ENCODE peak calls at places on chromosomes 13 and 19, in five cellular contexts. V is pancreas, R is colonic mucosa, G is HCT116, F is psoas muscle. U is an unnamed sample.

GRCh38 chr19:49588370-49589122 is 2.4 kb upstream of the PRR12 start:
- DNase-seq in V (no peak), R (peak), G (no peak), F (no peak), U (no peak)

GRCh38 chr19:10975374-10976036 is 14.7 kb downstream of the SMARCA4 start:
- DNase-seq in V (no peak), R (peak), G (no peak), F (peak), U (no peak)

GRCh38 chr19:14404322-14404721 is 14.8 kb downstream of the DDX39A start:
- DNase-seq in V (no peak), R (no peak), G (no peak), F (no peak), U (no peak)

GRCh38 chr13:69565334-69565733 is 542.3 kb upstream of the ATXN8OS start:
- DNase-seq in V (no peak), R (peak), G (peak), F (no peak), U (no peak)

GRCh38 chr13:100075700-100076587 is 12.9 kb upstream of the PCCA start:
- DNase-seq in V (no peak), R (peak), G (no peak), F (no peak), U (no peak)

GRCh38 chr19:13790354-13790753 is 4.9 kb upstream of the ZSWIM4 start:
- DNase-seq in V (no peak), R (no peak), G (no peak), F (no peak), U (no peak)

GRCh38 chr19:47227347-47228167 is 3.4 kb downstream of the BBC3 start:
- DNase-seq in V (peak), R (peak), G (peak), F (peak), U (no peak)

GRCh38 chr13:98576215-98576945 is 527 bp downstream of the STK24 start:
- DNase-seq in V (peak), R (peak), G (no peak), F (peak), U (no peak)

GRCh38 chr19:12774588-12775555 is at the start of gene HOOK2:
- DNase-seq in V (peak), R (peak), G (peak), F (no peak), U (peak)

GRCh38 chr19:49223472-49223871 is 65.9 kb downstream of the TRPM4 start:
- DNase-seq in V (no peak), R (no peak), G (no peak), F (no peak), U (no peak)

DNA sequence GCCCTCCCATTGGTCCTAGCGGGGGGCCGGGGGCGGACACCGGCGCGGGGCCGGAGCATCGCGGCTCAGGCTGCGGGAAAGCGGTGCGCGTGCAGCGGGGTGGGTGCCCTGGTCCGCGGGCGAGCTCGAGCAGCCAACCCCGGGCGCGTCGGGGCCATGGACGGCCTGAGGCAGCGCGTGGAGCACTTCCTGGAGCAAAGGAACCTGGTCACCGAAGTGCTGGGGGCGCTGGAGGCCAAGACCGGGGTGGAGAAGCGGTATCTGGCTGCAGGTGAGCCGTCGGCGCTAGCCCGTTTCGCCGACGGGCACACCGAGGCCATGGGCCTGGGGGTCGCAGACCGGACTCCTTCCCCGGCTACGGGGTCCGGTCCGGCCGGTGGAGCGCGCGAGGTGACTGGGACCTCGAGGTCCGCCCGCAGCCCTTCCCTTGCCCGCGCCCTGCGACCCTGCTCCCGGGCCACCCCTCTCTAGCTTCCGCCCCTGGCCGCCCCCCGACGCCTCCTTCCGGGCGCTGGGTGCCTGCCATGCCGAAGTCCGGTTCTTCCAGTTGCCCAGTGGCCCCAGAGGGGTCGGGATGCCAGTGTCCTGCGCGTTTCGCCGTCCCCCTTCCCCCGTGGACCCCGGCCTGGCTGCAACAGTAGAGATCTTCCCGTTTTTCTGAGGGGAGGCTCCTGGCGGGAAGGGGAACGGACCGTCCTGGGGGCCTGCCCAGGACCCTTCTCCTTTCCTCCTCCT is at the start of gene REEP6:
- DNase-seq in V (no peak), R (no peak), G (no peak), F (no peak), U (no peak)
- H3K27ac ChIP-seq in V (peak), R (peak), G (peak), F (peak), U (peak)

GRCh38 chr19:54415901-54416621 is 797 bp downstream of the TTYH1 start:
- DNase-seq in V (no peak), R (no peak), G (no peak), F (no peak), U (no peak)
- H3K27ac ChIP-seq in V (peak), R (no peak), G (no peak), F (no peak), U (no peak)

GRCh38 chr13:94342436-94343242 is 136.8 kb downstream of the DCT start:
- DNase-seq in V (no peak), R (no peak), G (no peak), F (no peak), U (no peak)
- H3K27ac ChIP-seq in V (no peak), R (peak), G (no peak), F (no peak), U (no peak)

GRCh38 chr19:42496551-42497133 is 31.6 kb downstream of the CEACAM1 start:
- DNase-seq in V (no peak), R (no peak), G (no peak), F (no peak), U (no peak)
- H3K27ac ChIP-seq in V (peak), R (peak), G (no peak), F (no peak), U (no peak)

DNA sequence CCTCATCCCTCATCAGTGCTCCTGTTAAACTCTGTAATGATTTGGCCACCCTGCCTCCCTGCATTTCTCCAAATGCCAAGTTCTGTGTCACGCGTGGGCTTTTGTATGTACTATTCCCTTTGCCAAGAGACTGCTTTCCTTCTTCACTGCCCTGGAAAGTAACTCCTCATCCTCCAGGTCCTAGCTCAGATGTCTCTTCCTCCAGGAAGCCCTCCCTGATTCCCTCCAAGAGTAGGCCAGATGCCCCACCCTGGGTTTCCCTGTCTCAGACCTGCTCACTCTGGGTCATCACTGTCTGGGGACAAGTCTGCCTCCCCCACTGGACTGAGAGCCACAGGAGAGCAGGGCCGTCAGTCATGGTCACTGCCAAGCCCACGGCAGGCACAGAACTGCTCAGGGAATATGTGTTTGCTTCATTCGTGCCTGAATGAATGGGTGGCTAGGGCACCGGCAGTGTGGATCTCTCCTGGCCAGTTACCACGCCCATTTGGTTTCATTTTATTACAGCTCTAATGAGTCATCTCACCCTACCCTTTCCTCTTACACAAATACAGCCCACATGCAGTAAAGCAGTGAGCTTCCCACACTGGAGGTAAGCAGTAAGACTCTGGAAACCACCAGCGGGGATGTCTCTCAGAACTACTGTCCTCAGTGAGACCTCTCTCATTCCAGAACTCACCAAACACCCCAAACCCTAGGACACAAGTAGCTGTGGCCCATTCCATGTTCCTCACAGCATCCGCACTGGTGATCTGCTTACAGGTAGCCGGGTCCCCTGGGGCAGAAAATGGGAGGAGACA is 12.1 kb upstream of the GPR4 start:
- DNase-seq in V (no peak), R (peak), G (peak), F (no peak), U (peak)
- H3K27ac ChIP-seq in V (peak), R (peak), G (peak), F (peak), U (peak)

GRCh38 chr19:38690832-38691231 is 43.4 kb downstream of the ACTN4 start:
- DNase-seq in V (no peak), R (no peak), G (no peak), F (no peak), U (no peak)
- H3K27ac ChIP-seq in V (peak), R (peak), G (peak), F (peak), U (peak)

DNA sequence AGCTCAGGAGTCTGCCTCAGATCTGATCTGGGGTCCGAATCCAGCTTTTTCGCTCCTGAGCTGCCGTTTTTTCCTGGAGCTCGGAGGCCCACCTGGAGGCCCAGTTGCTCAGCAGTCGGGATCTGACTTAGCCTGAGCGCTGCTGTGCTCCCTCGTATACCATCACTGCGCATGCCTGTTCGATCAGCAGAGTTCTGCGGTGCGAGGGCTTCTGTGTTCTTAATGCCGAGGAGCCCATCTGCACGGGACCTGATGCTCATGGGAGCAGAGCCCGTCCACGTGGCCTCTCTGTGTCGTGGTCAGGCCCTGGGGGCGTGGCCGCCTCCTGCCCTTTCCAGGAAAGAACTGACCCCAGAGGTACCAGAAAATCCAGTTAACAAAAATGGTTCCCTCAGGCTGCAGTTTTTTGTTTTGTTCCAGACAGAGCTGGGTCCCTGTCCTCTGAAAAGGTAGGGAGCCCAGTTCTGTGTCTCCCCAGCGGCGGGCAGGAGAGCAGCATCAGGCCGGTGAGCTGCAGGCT is 57.4 kb downstream of the MCF2L start:
- DNase-seq in V (no peak), R (no peak), G (no peak), F (no peak), U (no peak)
- H3K27ac ChIP-seq in V (no peak), R (no peak), G (no peak), F (no peak), U (no peak)

DNA sequence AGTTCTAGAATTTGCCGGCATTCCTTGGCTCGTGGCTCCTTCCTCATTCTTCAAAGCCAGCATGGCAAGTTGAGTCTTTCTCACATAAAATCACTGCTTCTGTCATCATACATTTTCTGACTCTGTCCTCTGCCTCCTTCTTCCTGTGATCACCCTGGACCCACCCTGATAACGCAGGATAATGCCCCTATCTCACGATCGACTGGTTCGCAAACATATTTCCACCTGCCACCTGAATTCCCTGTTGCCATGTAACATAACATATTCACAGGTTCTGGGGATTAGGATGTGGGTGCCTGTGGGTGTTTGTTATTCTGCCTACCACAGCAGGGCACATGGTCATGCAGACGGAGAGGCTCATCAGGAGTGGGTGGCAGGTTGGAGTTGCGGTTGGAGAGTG is 177.7 kb downstream of the NHLRC3 start:
- DNase-seq in V (no peak), R (no peak), G (no peak), F (no peak), U (no peak)
- H3K27ac ChIP-seq in V (no peak), R (no peak), G (no peak), F (no peak), U (no peak)

GRCh38 chr13:46642254-46642653 is 89.3 kb downstream of the LRCH1 start:
- DNase-seq in V (no peak), R (no peak), G (no peak), F (no peak), U (no peak)
- H3K27ac ChIP-seq in V (no peak), R (no peak), G (no peak), F (peak), U (no peak)